ENCODE peak calls at places on chromosome 19, in seven cellular contexts. M is H1, V is GM12878, Y is K562, P is GM12892, W is SK-N-SH, S is HepG2. D is an unnamed sample.

GRCh38 chr19:35756373-35757230 is at the start of gene HSPB6:
- DNase-seq in V (no peak), S (no peak), M (no peak), Y (no peak), P (no peak), W (no peak), D (no peak)

GRCh38 chr19:33865306-33865705 is 68.6 kb downstream of the KCTD15 start:
- DNase-seq in Y (no peak), P (no peak), W (no peak), V (no peak), M (no peak), S (no peak), D (no peak)

GRCh38 chr19:49421039-49421877 is 2.0 kb downstream of the PTH2 start:
- DNase-seq in M (peak), P (peak), W (peak), V (no peak), S (no peak), Y (peak), D (no peak)

GRCh38 chr19:860481-861098 is 1.1 kb downstream of the CFD start:
- DNase-seq in V (no peak), Y (peak), M (no peak), W (peak), P (no peak), S (peak), D (peak)

GRCh38 chr19:46133101-46133627 is 8.7 kb upstream of the IGFL3 start:
- DNase-seq in S (peak), P (no peak), W (no peak), M (peak), Y (no peak), V (peak), D (no peak)

GRCh38 chr19:3658004-3658822 is 31.6 kb upstream of the CACTIN start:
- DNase-seq in Y (no peak), S (no peak), M (no peak), P (no peak), V (no peak), W (no peak), D (no peak)

GRCh38 chr19:51359294-51359693 is 6.9 kb downstream of the ETFB start:
- DNase-seq in P (no peak), Y (no peak), M (no peak), V (no peak), W (no peak), S (no peak), D (no peak)

GRCh38 chr19:35133826-35134225 is 1.0 kb downstream of the LGI4 start:
- DNase-seq in Y (no peak), W (no peak), S (no peak), V (no peak), P (no peak), M (no peak), D (no peak)

GRCh38 chr19:6233827-6234511 is 45.8 kb downstream of the MLLT1 start:
- DNase-seq in P (no peak), S (no peak), V (no peak), W (peak), M (no peak), Y (peak), D (peak)

GRCh38 chr19:52963229-52963760 is 614 bp upstream of the ZNF816 start:
- DNase-seq in M (no peak), Y (no peak), V (no peak), P (no peak), W (peak), S (peak), D (no peak)

GRCh38 chr19:33446156-33446917 is 72.8 kb downstream of the CEBPG start:
- DNase-seq in P (no peak), S (no peak), M (no peak), Y (no peak), W (no peak), V (no peak), D (no peak)

GRCh38 chr19:40503300-40503699 is 36.5 kb downstream of the SPTBN4 start:
- DNase-seq in V (no peak), Y (peak), M (no peak), W (peak), S (no peak), P (no peak), D (no peak)

DNA sequence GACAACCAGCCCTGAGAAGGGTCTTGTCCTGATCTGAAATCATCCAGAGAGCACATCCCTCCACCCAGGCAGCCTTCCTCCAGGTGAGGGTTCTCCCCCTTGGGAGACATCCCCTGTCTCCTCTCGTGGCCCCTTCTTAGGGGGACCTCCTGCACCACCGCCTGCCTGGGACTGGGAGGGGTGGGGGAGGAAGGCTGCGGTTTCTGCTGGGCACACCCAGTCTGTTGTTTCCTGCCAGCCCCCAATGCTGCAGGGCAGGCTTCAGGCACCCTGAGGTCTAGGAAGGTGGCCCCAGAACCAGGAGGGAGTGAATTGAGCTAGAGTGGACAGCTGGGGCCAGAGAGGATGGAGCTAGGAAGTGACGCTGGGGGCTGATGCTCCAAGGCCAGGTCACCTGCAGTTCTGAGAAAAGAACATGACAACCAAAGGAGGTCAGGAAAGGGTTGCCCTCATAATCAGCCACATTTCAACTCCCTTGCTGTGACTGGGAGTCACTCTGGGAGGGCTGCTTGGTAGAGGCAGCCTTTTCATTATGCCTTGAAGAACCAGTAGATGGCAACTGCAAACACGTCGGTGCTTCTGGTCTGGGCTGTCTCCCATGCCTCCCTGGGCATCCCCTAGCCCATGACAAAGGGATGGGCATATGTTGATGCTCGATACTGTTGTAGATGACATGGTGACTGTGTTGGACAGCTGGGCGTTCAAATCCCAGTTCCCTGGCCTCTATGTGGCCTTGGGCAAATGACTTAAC is 1.4 kb downstream of the ARHGEF18 start:
- DNase-seq in M (no peak), V (no peak), Y (no peak), S (no peak), P (no peak), W (no peak), D (no peak)
- TF ChIP-seq TAF1 in M (no peak), V (no peak), Y (no peak), S (no peak), P (no peak), W (no peak), D (no peak)

GRCh38 chr19:21940684-21941083 is 70.1 kb downstream of the ZNF208 start:
- DNase-seq in P (no peak), W (no peak), V (no peak), Y (no peak), M (no peak), S (no peak), D (no peak)
- TF ChIP-seq TAF1 in P (no peak), W (no peak), V (no peak), Y (no peak), M (no peak), S (no peak), D (no peak)

DNA sequence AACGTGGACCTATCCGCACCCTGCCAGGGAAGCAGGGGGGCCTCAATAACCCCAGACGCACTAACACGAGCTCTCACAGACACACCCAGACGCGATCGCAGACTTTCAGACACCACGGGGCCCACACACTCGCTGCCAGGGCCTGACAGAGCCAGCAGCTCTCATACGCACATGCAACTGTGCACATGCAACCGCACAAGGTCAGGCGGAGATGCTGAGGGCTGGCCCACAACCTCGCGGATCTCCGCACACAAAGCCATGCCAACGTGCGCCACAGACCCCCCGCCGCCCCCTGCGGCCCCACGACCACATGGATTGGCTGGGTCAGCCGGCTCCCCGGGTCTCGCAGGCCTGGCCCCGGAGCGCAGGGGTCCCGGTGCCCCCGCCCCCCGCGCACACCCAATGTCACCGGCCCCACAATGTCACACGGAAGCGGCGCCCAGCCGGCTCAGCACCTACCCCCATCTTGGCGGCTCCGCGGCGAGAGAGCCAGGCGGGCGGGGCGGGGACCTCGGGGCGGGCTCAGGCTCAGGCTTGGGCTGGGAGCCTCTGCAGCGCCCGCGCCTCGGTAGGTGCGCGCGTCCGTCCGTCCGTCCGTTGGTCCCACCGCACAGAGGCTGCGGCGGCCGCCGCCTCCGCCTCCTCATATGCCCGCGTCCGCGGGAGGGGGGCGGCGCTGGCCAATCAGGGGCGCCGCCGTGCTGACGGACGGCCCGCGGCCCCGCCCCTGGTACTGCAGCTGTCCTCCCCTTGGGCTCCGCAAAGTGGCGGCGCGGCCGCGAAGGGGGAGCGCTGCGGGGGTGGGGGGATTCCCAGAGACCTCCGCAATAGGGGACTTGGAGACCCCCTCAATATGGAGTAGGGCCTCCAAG is at the start of gene ATP1A3:
- DNase-seq in M (no peak), Y (peak), S (no peak), W (peak), P (peak), V (no peak), D (peak)
- TF ChIP-seq TAF1 in M (peak), Y (no peak), S (no peak), W (no peak), P (no peak), V (no peak), D (no peak)

DNA sequence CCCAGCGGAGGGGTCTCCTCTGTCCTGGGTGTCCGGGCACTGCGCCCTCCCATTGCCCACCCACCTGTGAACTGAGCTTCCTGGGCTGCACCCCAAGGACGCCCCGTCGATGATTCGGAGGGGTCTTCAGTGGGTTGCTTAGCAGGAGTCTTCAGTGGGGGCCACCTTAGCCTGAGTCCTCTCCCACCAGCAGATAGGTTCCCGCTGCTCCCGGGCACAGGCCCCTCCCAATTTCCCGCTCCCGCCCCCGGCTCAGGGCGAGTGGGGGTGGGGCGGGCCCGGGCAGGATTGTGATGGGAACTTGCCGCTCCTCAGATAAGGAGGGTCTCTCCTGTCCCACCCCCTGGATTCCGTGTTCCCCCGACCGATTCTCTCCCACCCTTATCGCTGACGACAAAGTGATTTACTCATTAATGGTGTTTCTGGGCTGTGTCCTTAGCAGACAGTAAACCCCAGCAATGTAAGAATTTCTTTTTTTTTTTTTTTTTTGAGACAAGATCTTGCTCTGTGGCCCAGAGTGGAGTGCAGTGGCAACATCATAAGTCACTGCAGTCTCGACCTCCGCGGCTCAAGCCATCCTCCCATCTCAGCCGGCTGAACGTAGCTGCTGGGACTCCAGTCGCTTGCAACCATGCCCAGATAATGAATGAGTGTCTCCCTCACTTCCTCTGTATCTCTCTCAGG is 655 bp upstream of the S1PR5 start:
- DNase-seq in P (no peak), Y (peak), M (no peak), V (no peak), W (peak), S (no peak), D (no peak)
- TF ChIP-seq TAF1 in P (no peak), Y (no peak), M (no peak), V (no peak), W (no peak), S (no peak), D (no peak)

GRCh38 chr19:38303517-38304351 is at the start of gene C19orf33:
- DNase-seq in Y (peak), S (no peak), V (no peak), P (no peak), M (no peak), W (no peak), D (no peak)
- TF ChIP-seq TAF1 in Y (no peak), S (no peak), V (no peak), P (no peak), M (no peak), W (no peak), D (no peak)

D was measured in GM12891.